ENCODE peak calls at places on chromosomes 4 and X, in ten cellular contexts. F is ovary, E is kidney, X is aorta, V is pancreas, G is endodermal cell, Z is cardiac muscle cell, J is thoracic aorta, S is heart right ventricle, W is endothelial cell of umbilical vein. M is an unnamed sample. For H3K4me1, the result is how much of the 10 kb centered on the place peaks cover.

GRCh38 chr4:128387600-128388351 is 100.2 kb upstream of the PGRMC2 start:
- DNase-seq in W (no peak), E (no peak), J (no peak), S (no peak), F (no peak), V (no peak), X (no peak), Z (no peak), G (no peak), M (no peak)

GRCh38 chr4:26729547-26729946 is 131.1 kb upstream of the STIM2 start:
- DNase-seq in F (no peak), W (no peak), G (no peak), E (no peak), Z (no peak), J (no peak), V (no peak), S (no peak), X (no peak), M (no peak)

GRCh38 chr4:102344520-102344954 is 745 bp downstream of the SLC39A8 start:
- DNase-seq in V (peak), E (peak), J (no peak), W (peak), X (peak), G (peak), F (peak), Z (peak), S (peak), M (peak)

GRCh38 chrX:22542641-22543040 is 269.9 kb downstream of the CBLL2 start:
- DNase-seq in Z (no peak), S (no peak), F (no peak), E (no peak), J (no peak), G (no peak), X (no peak), W (no peak), V (no peak), M (no peak)

GRCh38 chr4:184746532-184746870 is 12.6 kb upstream of the CENPU start:
- DNase-seq in G (peak), S (no peak), F (peak), Z (peak), X (peak), V (no peak), E (no peak), J (no peak), W (no peak), M (no peak)

GRCh38 chrX:129980540-129981206 is 1.8 kb upstream of the BCORL1 start:
- DNase-seq in W (peak), V (peak), F (peak), J (no peak), Z (peak), G (peak), E (peak), S (peak), X (peak), M (no peak)

GRCh38 chrX:23765449-23765848 is 17.5 kb upstream of the SAT1 start:
- DNase-seq in V (no peak), J (no peak), S (no peak), G (no peak), E (no peak), W (no peak), Z (no peak), F (no peak), X (no peak), M (no peak)

GRCh38 chr4:2802618-2803531 is 10.0 kb downstream of the SH3BP2 start:
- DNase-seq in G (no peak), W (no peak), E (peak), Z (no peak), J (no peak), X (peak), V (peak), F (no peak), S (peak), M (peak)

GRCh38 chrX:49230500-49231232 is 2.5 kb downstream of the CACNA1F start:
- DNase-seq in Z (no peak), E (peak), W (no peak), X (peak), J (peak), S (peak), G (peak), F (no peak), V (peak), M (no peak)

GRCh38 chr4:106287353-106287969 is 28.5 kb downstream of the TBCK start:
- DNase-seq in W (peak), S (no peak), J (no peak), V (no peak), X (no peak), Z (peak), E (no peak), G (no peak), F (no peak), M (no peak)

GRCh38 chr4:99856166-99856565 is 38.1 kb downstream of the LAMTOR3 start:
- DNase-seq in Z (peak), W (peak), E (no peak), J (no peak), S (no peak), V (no peak), F (no peak), X (no peak), G (no peak), M (no peak)

GRCh38 chr4:83231620-83232056 is 53.0 kb downstream of the COQ2 start:
- DNase-seq in F (no peak), Z (peak), W (no peak), X (no peak), S (no peak), G (no peak), J (no peak), E (no peak), V (no peak), M (no peak)

GRCh38 chrX:2696698-2697215 is 5.7 kb downstream of the CD99 start:
- DNase-seq in W (peak), E (no peak), F (no peak), V (no peak), J (no peak), S (no peak), G (no peak), X (no peak), Z (peak), M (no peak)

GRCh38 chrX:149521438-149521837 is 16.3 kb upstream of the IDS start:
- DNase-seq in S (no peak), V (no peak), Z (no peak), X (no peak), F (no peak), W (no peak), E (no peak), J (no peak), G (no peak), M (no peak)
- H3K27ac ChIP-seq in S (no peak), V (no peak), Z (no peak), X (no peak), F (no peak), W (no peak), E (no peak), J (no peak), G (no peak), M (no peak)

DNA sequence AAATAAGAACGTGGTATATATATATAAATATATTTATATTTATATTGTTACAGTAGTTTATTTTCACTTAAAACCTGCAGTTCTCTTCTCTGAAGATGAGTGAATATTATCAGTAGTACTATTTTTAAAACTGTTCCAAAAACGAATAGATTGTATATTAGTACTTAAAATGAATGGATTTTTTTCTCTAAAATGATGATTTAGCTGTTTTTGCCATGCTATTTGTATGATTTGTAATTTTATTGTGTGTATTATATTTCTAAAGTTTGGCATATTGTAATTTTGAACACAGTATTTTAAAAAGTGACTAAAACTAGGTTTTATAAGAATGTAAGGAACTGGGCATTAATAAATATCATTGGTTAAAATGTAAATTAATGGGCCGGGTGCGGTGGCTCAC is 22.0 kb downstream of the TRAPPC11 start:
- DNase-seq in Z (no peak), S (no peak), W (no peak), X (no peak), J (no peak), V (no peak), F (no peak), E (no peak), G (no peak), M (no peak)
- H3K4me1 ChIP-seq in Z (under half), S (under half), W (under half), X (under half), J (under half), V (under half), F (under half), E (under half), G (under half), M (under half)

GRCh38 chrX:65690057-65690855 is 22.8 kb downstream of the MSN start:
- DNase-seq in F (no peak), E (peak), G (no peak), X (peak), V (no peak), J (no peak), W (no peak), Z (peak), S (no peak), M (no peak)
- H3K27ac ChIP-seq in F (no peak), E (peak), G (no peak), X (no peak), V (no peak), J (peak), W (peak), Z (no peak), S (no peak), M (peak)

GRCh38 chrX:135528274-135528673 is 7.8 kb downstream of the INTS6L start:
- DNase-seq in G (no peak), S (no peak), X (no peak), W (no peak), J (no peak), Z (no peak), V (no peak), E (no peak), F (no peak), M (no peak)
- H3K4me1 ChIP-seq in G (under half), S (under half), X (under half), W (under half), J (under half), Z (under half), V (under half), E (under half), F (under half), M (under half)

M was measured in suprapubic skin.